ENCODE peak calls at places on chromosomes 5 and 9, in four cellular contexts. One of them, this sample, is unnamed.

GRCh38 chr9:109419531-109419930 is 78.6 kb downstream of the PTPN3 start:
- DNase-seq in hepatocyte: no peak
- DNase-seq in progenitor cell of endocrine pancreas: no peak
- DNase-seq in fibroblast of the aortic adventitia: no peak
- DNase-seq in this sample: no peak

GRCh38 chr5:68452286-68452685 is 236.7 kb downstream of the PIK3R1 start:
- DNase-seq in hepatocyte: no peak
- DNase-seq in progenitor cell of endocrine pancreas: no peak
- DNase-seq in fibroblast of the aortic adventitia: no peak
- DNase-seq in this sample: no peak

GRCh38 chr9:17735859-17736258 is 157.0 kb downstream of the SH3GL2 start:
- DNase-seq in hepatocyte: no peak
- DNase-seq in progenitor cell of endocrine pancreas: no peak
- DNase-seq in fibroblast of the aortic adventitia: no peak
- DNase-seq in this sample: no peak

GRCh38 chr5:171427318-171428167 is 8.1 kb downstream of the FGF18 start:
- DNase-seq in hepatocyte: no peak
- DNase-seq in progenitor cell of endocrine pancreas: no peak
- DNase-seq in fibroblast of the aortic adventitia: no peak
- DNase-seq in this sample: peak

GRCh38 chr5:56490971-56491468 is 257.9 kb upstream of the ANKRD55 start:
- DNase-seq in hepatocyte: peak
- DNase-seq in progenitor cell of endocrine pancreas: no peak
- DNase-seq in fibroblast of the aortic adventitia: no peak
- DNase-seq in this sample: no peak

GRCh38 chr5:5826911-5827310 is 404.4 kb downstream of the ICE1 start:
- DNase-seq in hepatocyte: no peak
- DNase-seq in progenitor cell of endocrine pancreas: no peak
- DNase-seq in fibroblast of the aortic adventitia: no peak
- DNase-seq in this sample: no peak

GRCh38 chr9:130498298-130498917 is 53.6 kb downstream of the ASS1 start:
- DNase-seq in hepatocyte: peak
- DNase-seq in progenitor cell of endocrine pancreas: no peak
- DNase-seq in fibroblast of the aortic adventitia: no peak
- DNase-seq in this sample: peak

GRCh38 chr9:3865373-3865772 is 339.6 kb upstream of the RFX3 start:
- DNase-seq in hepatocyte: no peak
- DNase-seq in progenitor cell of endocrine pancreas: no peak
- DNase-seq in fibroblast of the aortic adventitia: peak
- DNase-seq in this sample: no peak

GRCh38 chr5:168226012-168226411 is 65.4 kb upstream of the WWC1 start:
- DNase-seq in hepatocyte: no peak
- DNase-seq in progenitor cell of endocrine pancreas: no peak
- DNase-seq in fibroblast of the aortic adventitia: no peak
- DNase-seq in this sample: no peak

GRCh38 chr9:30746589-30746988 is 1637.9 kb upstream of the ACO1 start:
- DNase-seq in hepatocyte: no peak
- DNase-seq in progenitor cell of endocrine pancreas: no peak
- DNase-seq in fibroblast of the aortic adventitia: no peak
- DNase-seq in this sample: no peak
- TF ChIP-seq CTCF in hepatocyte: no peak
- TF ChIP-seq CTCF in progenitor cell of endocrine pancreas: no peak
- TF ChIP-seq CTCF in fibroblast of the aortic adventitia: no peak
- TF ChIP-seq CTCF in this sample: no peak

GRCh38 chr9:34546102-34546833 is 23.5 kb upstream of the ENHO start:
- DNase-seq in hepatocyte: peak
- DNase-seq in progenitor cell of endocrine pancreas: no peak
- DNase-seq in fibroblast of the aortic adventitia: no peak
- DNase-seq in this sample: peak

GRCh38 chr9:34549407-34549732 is 26.6 kb upstream of the ENHO start:
- DNase-seq in hepatocyte: no peak
- DNase-seq in progenitor cell of endocrine pancreas: no peak
- DNase-seq in fibroblast of the aortic adventitia: no peak
- DNase-seq in this sample: no peak

GRCh38 chr9:34547960-34548603 is 25.3 kb upstream of the ENHO start:
- DNase-seq in hepatocyte: peak
- DNase-seq in progenitor cell of endocrine pancreas: peak
- DNase-seq in fibroblast of the aortic adventitia: peak
- DNase-seq in this sample: peak

GRCh38 chr9:34545497-34545896 is 22.7 kb upstream of the ENHO start:
- DNase-seq in hepatocyte: no peak
- DNase-seq in progenitor cell of endocrine pancreas: no peak
- DNase-seq in fibroblast of the aortic adventitia: no peak
- DNase-seq in this sample: peak

DNA sequence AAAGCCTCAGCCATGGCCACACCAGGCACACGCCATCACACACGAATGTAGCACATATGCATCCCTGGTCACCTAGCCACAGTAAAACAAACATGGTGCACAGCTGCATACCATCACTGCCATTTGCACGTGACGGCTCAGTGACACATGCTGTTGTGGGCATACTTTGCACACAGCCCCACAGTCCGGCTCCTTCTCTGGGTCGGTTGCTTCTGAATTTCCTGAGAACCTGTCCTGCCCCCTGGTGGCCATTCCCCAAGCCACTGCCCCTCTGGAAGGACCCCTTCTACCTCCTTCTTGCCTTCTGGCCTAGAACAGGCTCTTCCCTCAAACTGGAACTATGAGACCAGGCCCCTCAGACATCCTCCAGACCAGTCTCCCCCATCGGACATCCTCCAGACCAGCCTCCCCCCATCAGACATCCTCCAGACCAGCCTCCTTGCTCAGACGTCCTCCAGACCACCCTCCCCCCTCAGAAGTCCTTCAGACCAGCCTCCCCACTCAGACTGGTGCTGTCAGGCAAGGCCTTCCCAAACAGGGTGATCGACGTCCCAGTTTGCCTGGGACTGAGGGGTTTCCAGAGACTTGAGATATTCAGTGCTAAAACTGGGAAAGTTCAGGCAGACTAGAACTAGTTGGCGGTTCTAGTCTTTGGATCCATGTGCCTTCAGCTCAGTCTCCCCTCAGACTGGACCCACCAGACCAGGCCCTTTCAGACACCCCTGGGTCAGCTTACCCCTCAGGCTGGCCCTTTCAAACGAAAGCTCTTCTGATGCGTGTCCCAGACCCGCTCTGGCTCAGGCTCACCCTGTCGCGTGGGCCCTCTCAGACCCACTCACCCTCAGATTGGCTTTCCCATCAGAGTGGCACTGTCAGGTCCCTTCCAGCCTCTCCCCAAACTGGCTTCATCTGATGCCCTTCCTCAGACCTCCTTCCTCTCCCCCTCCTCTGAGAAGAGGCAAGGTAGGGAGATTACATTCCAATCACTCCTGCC is 24.3 kb upstream of the ENHO start:
- DNase-seq in hepatocyte: peak
- DNase-seq in progenitor cell of endocrine pancreas: peak
- DNase-seq in fibroblast of the aortic adventitia: peak
- DNase-seq in this sample: peak
- TF ChIP-seq CTCF in hepatocyte: peak
- TF ChIP-seq CTCF in progenitor cell of endocrine pancreas: peak
- TF ChIP-seq CTCF in fibroblast of the aortic adventitia: peak
- TF ChIP-seq CTCF in this sample: peak

GRCh38 chr9:6619909-6620308 is 25.6 kb downstream of the GLDC start:
- DNase-seq in hepatocyte: no peak
- DNase-seq in progenitor cell of endocrine pancreas: no peak
- DNase-seq in fibroblast of the aortic adventitia: no peak
- DNase-seq in this sample: no peak
- TF ChIP-seq CTCF in hepatocyte: no peak
- TF ChIP-seq CTCF in progenitor cell of endocrine pancreas: no peak
- TF ChIP-seq CTCF in fibroblast of the aortic adventitia: no peak
- TF ChIP-seq CTCF in this sample: no peak

GRCh38 chr5:179267671-179268071 is 77.6 kb downstream of the ADAMTS2 start:
- DNase-seq in hepatocyte: no peak
- DNase-seq in progenitor cell of endocrine pancreas: no peak
- DNase-seq in fibroblast of the aortic adventitia: no peak
- DNase-seq in this sample: peak

GRCh38 chr5:179265529-179266290 is 79.6 kb downstream of the ADAMTS2 start:
- DNase-seq in hepatocyte: peak
- DNase-seq in progenitor cell of endocrine pancreas: no peak
- DNase-seq in fibroblast of the aortic adventitia: peak
- DNase-seq in this sample: peak

GRCh38 chr5:179266291-179267070 is 78.8 kb downstream of the ADAMTS2 start:
- DNase-seq in hepatocyte: peak
- DNase-seq in progenitor cell of endocrine pancreas: no peak
- DNase-seq in fibroblast of the aortic adventitia: no peak
- DNase-seq in this sample: peak

GRCh38 chr5:179268399-179268952 is 76.8 kb downstream of the ADAMTS2 start:
- DNase-seq in hepatocyte: no peak
- DNase-seq in progenitor cell of endocrine pancreas: no peak
- DNase-seq in fibroblast of the aortic adventitia: no peak
- DNase-seq in this sample: peak

GRCh38 chr5:179267071-179267670 is 78.1 kb downstream of the ADAMTS2 start:
- DNase-seq in hepatocyte: peak
- DNase-seq in progenitor cell of endocrine pancreas: no peak
- DNase-seq in fibroblast of the aortic adventitia: no peak
- DNase-seq in this sample: peak
- TF ChIP-seq CTCF in hepatocyte: no peak
- TF ChIP-seq CTCF in progenitor cell of endocrine pancreas: no peak
- TF ChIP-seq CTCF in fibroblast of the aortic adventitia: no peak
- TF ChIP-seq CTCF in this sample: peak

GRCh38 chr5:83405662-83406061 is 65.9 kb upstream of the VCAN start:
- DNase-seq in hepatocyte: no peak
- DNase-seq in progenitor cell of endocrine pancreas: no peak
- DNase-seq in fibroblast of the aortic adventitia: no peak
- DNase-seq in this sample: no peak

GRCh38 chr5:83408719-83409118 is 62.8 kb upstream of the VCAN start:
- DNase-seq in hepatocyte: no peak
- DNase-seq in progenitor cell of endocrine pancreas: no peak
- DNase-seq in fibroblast of the aortic adventitia: no peak
- DNase-seq in this sample: no peak

GRCh38 chr5:83404182-83404712 is 67.3 kb upstream of the VCAN start:
- DNase-seq in hepatocyte: no peak
- DNase-seq in progenitor cell of endocrine pancreas: no peak
- DNase-seq in fibroblast of the aortic adventitia: no peak
- DNase-seq in this sample: no peak

DNA sequence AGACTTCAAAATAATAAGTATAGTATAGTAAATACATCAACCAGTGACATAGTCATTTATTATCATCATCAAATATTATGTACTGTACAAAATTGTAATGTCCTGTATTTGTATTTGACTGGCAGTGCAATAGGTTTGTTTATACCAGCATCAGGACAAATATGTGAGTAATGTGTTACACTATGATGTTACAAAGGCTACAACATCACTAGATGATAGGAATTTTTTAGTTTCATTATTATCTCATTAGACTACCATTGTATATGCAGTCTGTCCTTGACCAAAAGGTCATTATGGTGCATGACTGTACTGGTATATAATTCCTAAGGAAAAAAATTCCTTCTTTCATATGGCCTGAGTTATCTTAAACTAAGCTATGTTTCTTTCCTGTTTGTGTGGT is 63.6 kb upstream of the VCAN start:
- DNase-seq in hepatocyte: no peak
- DNase-seq in progenitor cell of endocrine pancreas: no peak
- DNase-seq in fibroblast of the aortic adventitia: no peak
- DNase-seq in this sample: no peak
- TF ChIP-seq CTCF in hepatocyte: no peak
- TF ChIP-seq CTCF in progenitor cell of endocrine pancreas: no peak
- TF ChIP-seq CTCF in fibroblast of the aortic adventitia: no peak
- TF ChIP-seq CTCF in this sample: no peak

This sample was measured in endodermal cell.